ENCODE peak calls at places on chromosomes 11 and 22, in five cellular contexts. One of them, this sample, is unnamed.

GRCh38 chr22:46735747-46736608 is 2.1 kb downstream of the CERK start:
- DNase-seq in Karpas-422: no peak
- DNase-seq in HCT116: no peak
- DNase-seq in effector memory CD4-positive, alpha-beta T cell: no peak
- DNase-seq in small intestine: no peak
- DNase-seq in this sample: no peak

GRCh38 chr11:27635567-27636037 is 64.7 kb downstream of the BDNF start:
- DNase-seq in Karpas-422: no peak
- DNase-seq in HCT116: no peak
- DNase-seq in effector memory CD4-positive, alpha-beta T cell: no peak
- DNase-seq in small intestine: no peak
- DNase-seq in this sample: no peak

GRCh38 chr22:23128269-23129108 is 13.3 kb downstream of the RSPH14 start:
- DNase-seq in Karpas-422: peak
- DNase-seq in HCT116: peak
- DNase-seq in effector memory CD4-positive, alpha-beta T cell: peak
- DNase-seq in small intestine: peak
- DNase-seq in this sample: peak

GRCh38 chr11:76266269-76266668 is 60.0 kb upstream of the WNT11 start:
- DNase-seq in Karpas-422: no peak
- DNase-seq in HCT116: peak
- DNase-seq in effector memory CD4-positive, alpha-beta T cell: no peak
- DNase-seq in small intestine: no peak
- DNase-seq in this sample: peak

GRCh38 chr11:103317118-103317517 is 207.9 kb downstream of the DYNC2H1 start:
- DNase-seq in Karpas-422: no peak
- DNase-seq in HCT116: no peak
- DNase-seq in effector memory CD4-positive, alpha-beta T cell: no peak
- DNase-seq in small intestine: no peak
- DNase-seq in this sample: peak

GRCh38 chr11:68002575-68002942 is 1.3 kb downstream of the UNC93B1 start:
- DNase-seq in Karpas-422: peak
- DNase-seq in HCT116: no peak
- DNase-seq in effector memory CD4-positive, alpha-beta T cell: no peak
- DNase-seq in small intestine: no peak
- DNase-seq in this sample: no peak

GRCh38 chr11:47577460-47578041 is 1.2 kb downstream of the KBTBD4 start:
- DNase-seq in Karpas-422: peak
- DNase-seq in HCT116: no peak
- DNase-seq in effector memory CD4-positive, alpha-beta T cell: no peak
- DNase-seq in small intestine: no peak
- DNase-seq in this sample: no peak

GRCh38 chr11:108069947-108070346 is 51.4 kb upstream of the ACAT1 start:
- DNase-seq in Karpas-422: no peak
- DNase-seq in HCT116: no peak
- DNase-seq in effector memory CD4-positive, alpha-beta T cell: no peak
- DNase-seq in small intestine: peak
- DNase-seq in this sample: peak

GRCh38 chr22:26502688-26503561 is 9.3 kb downstream of the TFIP11 start:
- DNase-seq in Karpas-422: peak
- DNase-seq in HCT116: no peak
- DNase-seq in effector memory CD4-positive, alpha-beta T cell: peak
- DNase-seq in small intestine: peak
- DNase-seq in this sample: peak

GRCh38 chr11:7569044-7569443 is 55.2 kb downstream of the PPFIBP2 start:
- DNase-seq in Karpas-422: no peak
- DNase-seq in HCT116: no peak
- DNase-seq in effector memory CD4-positive, alpha-beta T cell: no peak
- DNase-seq in small intestine: no peak
- DNase-seq in this sample: no peak
- H3K27ac ChIP-seq in Karpas-422: no peak
- H3K27ac ChIP-seq in HCT116: no peak
- H3K27ac ChIP-seq in effector memory CD4-positive, alpha-beta T cell: no peak
- H3K27ac ChIP-seq in small intestine: no peak
- H3K27ac ChIP-seq in this sample: no peak

DNA sequence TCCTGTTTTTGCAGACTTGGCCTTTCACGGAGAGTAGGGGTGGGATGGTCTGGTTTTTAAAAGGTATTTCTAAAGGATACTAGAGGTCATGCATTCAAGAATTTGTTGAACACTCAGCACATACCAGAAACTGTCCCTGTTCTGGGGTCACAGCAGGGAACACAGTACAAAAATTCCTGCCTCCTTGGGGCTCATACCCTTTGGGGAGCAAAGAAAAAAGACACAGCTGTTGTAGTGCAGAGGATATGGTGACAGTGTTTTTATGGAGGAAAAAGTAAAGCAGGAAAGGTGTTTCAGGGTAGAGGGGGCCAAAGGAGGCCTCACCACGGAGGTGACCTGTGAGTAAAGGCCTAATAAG is 8.4 kb downstream of the SLC3A2 start:
- DNase-seq in Karpas-422: no peak
- DNase-seq in HCT116: no peak
- DNase-seq in effector memory CD4-positive, alpha-beta T cell: no peak
- DNase-seq in small intestine: no peak
- DNase-seq in this sample: no peak
- H3K27ac ChIP-seq in Karpas-422: no peak
- H3K27ac ChIP-seq in HCT116: peak
- H3K27ac ChIP-seq in effector memory CD4-positive, alpha-beta T cell: no peak
- H3K27ac ChIP-seq in small intestine: peak
- H3K27ac ChIP-seq in this sample: no peak

DNA sequence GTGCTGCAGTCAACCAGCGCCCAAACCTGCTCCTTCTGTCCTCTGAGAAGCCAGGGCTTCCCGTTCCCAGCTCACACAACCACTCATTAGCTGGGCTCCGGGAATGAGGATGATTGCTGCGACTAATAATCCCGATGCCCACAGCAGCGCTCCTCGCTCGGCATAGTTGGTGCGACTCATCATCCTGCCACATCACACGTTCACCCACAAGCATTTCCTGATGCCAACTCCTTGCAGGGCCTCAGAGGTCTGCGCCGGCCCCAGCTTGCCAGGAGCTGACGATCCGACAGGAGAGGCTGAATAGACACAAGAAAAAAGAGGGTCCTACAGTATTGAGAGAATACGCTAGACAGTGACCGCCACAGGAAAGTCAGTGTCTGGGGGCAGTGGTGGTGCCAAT is 10.6 kb upstream of the CSNK1E start:
- DNase-seq in Karpas-422: no peak
- DNase-seq in HCT116: no peak
- DNase-seq in effector memory CD4-positive, alpha-beta T cell: no peak
- DNase-seq in small intestine: no peak
- DNase-seq in this sample: peak
- H3K27ac ChIP-seq in Karpas-422: no peak
- H3K27ac ChIP-seq in HCT116: peak
- H3K27ac ChIP-seq in effector memory CD4-positive, alpha-beta T cell: no peak
- H3K27ac ChIP-seq in small intestine: no peak
- H3K27ac ChIP-seq in this sample: no peak

GRCh38 chr11:933936-934335 is 8.3 kb downstream of the AP2A2 start:
- DNase-seq in Karpas-422: no peak
- DNase-seq in HCT116: no peak
- DNase-seq in effector memory CD4-positive, alpha-beta T cell: no peak
- DNase-seq in small intestine: no peak
- DNase-seq in this sample: no peak
- H3K27ac ChIP-seq in Karpas-422: no peak
- H3K27ac ChIP-seq in HCT116: no peak
- H3K27ac ChIP-seq in effector memory CD4-positive, alpha-beta T cell: no peak
- H3K27ac ChIP-seq in small intestine: no peak
- H3K27ac ChIP-seq in this sample: no peak

DNA sequence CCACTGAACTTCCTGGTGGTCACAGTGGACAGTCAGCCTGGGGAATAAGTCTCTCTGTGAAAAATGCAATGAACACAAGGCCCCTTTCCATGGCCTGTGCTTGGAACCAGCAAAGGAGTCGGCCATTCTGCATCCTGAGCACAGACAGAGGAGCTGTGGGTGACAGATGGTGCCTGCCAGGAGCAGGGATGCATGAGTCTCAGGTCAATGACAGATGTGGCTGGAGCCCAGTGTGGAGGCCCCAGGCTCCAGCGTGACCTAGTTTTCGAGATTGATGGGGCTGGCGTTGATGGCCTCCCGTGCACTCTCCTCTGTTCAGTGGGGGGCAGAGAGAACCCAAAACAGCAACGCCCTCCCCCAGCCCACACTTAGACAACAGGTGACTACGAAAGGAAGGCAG is 34.5 kb upstream of the CD5 start:
- DNase-seq in Karpas-422: no peak
- DNase-seq in HCT116: no peak
- DNase-seq in effector memory CD4-positive, alpha-beta T cell: no peak
- DNase-seq in small intestine: no peak
- DNase-seq in this sample: no peak
- H3K27ac ChIP-seq in Karpas-422: no peak
- H3K27ac ChIP-seq in HCT116: no peak
- H3K27ac ChIP-seq in effector memory CD4-positive, alpha-beta T cell: no peak
- H3K27ac ChIP-seq in small intestine: no peak
- H3K27ac ChIP-seq in this sample: no peak

GRCh38 chr11:36403661-36404060 is 106.4 kb downstream of the TRAF6 start:
- DNase-seq in Karpas-422: no peak
- DNase-seq in HCT116: no peak
- DNase-seq in effector memory CD4-positive, alpha-beta T cell: no peak
- DNase-seq in small intestine: peak
- DNase-seq in this sample: peak

GRCh38 chr11:36407360-36407759 is 102.7 kb downstream of the TRAF6 start:
- DNase-seq in Karpas-422: no peak
- DNase-seq in HCT116: no peak
- DNase-seq in effector memory CD4-positive, alpha-beta T cell: no peak
- DNase-seq in small intestine: no peak
- DNase-seq in this sample: no peak

GRCh38 chr11:36404831-36405230 is 105.2 kb downstream of the TRAF6 start:
- DNase-seq in Karpas-422: no peak
- DNase-seq in HCT116: no peak
- DNase-seq in effector memory CD4-positive, alpha-beta T cell: no peak
- DNase-seq in small intestine: no peak
- DNase-seq in this sample: peak

GRCh38 chr11:36408476-36409136 is 101.5 kb downstream of the TRAF6 start:
- DNase-seq in Karpas-422: no peak
- DNase-seq in HCT116: no peak
- DNase-seq in effector memory CD4-positive, alpha-beta T cell: no peak
- DNase-seq in small intestine: no peak
- DNase-seq in this sample: no peak

GRCh38 chr11:36405585-36406367 is 104.3 kb downstream of the TRAF6 start:
- DNase-seq in Karpas-422: no peak
- DNase-seq in HCT116: no peak
- DNase-seq in effector memory CD4-positive, alpha-beta T cell: no peak
- DNase-seq in small intestine: no peak
- DNase-seq in this sample: no peak
- H3K27ac ChIP-seq in Karpas-422: no peak
- H3K27ac ChIP-seq in HCT116: no peak
- H3K27ac ChIP-seq in effector memory CD4-positive, alpha-beta T cell: no peak
- H3K27ac ChIP-seq in small intestine: no peak
- H3K27ac ChIP-seq in this sample: no peak

This sample was measured in astrocyte.